ENCODE peak calls at places on chromosomes 4 and X, in five cellular contexts. One of them, this sample, is unnamed.

GRCh38 chrX:154748712-154749339 is 2.1 kb downstream of the GAB3 start:
- DNase-seq in stimulated activated CD8-positive, alpha-beta memory T cell treated with anti-CD3 and anti-CD28 coated beads, Interleukin-2, amount 100 ng/mL, for 1 hour: no peak
- DNase-seq in NB4: peak
- DNase-seq in lower leg skin: peak
- DNase-seq in left colon: no peak
- DNase-seq in this sample: peak

GRCh38 chrX:35696760-35697234 is 101.3 kb upstream of the MAGEB16 start:
- DNase-seq in stimulated activated CD8-positive, alpha-beta memory T cell treated with anti-CD3 and anti-CD28 coated beads, Interleukin-2, amount 100 ng/mL, for 1 hour: no peak
- DNase-seq in NB4: no peak
- DNase-seq in lower leg skin: no peak
- DNase-seq in left colon: no peak
- DNase-seq in this sample: no peak

GRCh38 chr4:108466936-108467902 is 153.2 kb upstream of the RPL34 start:
- DNase-seq in stimulated activated CD8-positive, alpha-beta memory T cell treated with anti-CD3 and anti-CD28 coated beads, Interleukin-2, amount 100 ng/mL, for 1 hour: no peak
- DNase-seq in NB4: no peak
- DNase-seq in lower leg skin: no peak
- DNase-seq in left colon: no peak
- DNase-seq in this sample: peak

GRCh38 chrX:104039689-104040505 is at the start of gene H2BW2:
- DNase-seq in stimulated activated CD8-positive, alpha-beta memory T cell treated with anti-CD3 and anti-CD28 coated beads, Interleukin-2, amount 100 ng/mL, for 1 hour: no peak
- DNase-seq in NB4: no peak
- DNase-seq in lower leg skin: no peak
- DNase-seq in left colon: no peak
- DNase-seq in this sample: no peak

GRCh38 chr4:8334786-8335460 is 65.4 kb downstream of the HTRA3 start:
- DNase-seq in stimulated activated CD8-positive, alpha-beta memory T cell treated with anti-CD3 and anti-CD28 coated beads, Interleukin-2, amount 100 ng/mL, for 1 hour: no peak
- DNase-seq in NB4: no peak
- DNase-seq in lower leg skin: no peak
- DNase-seq in left colon: no peak
- DNase-seq in this sample: no peak

GRCh38 chr4:159594576-159594975 is 491.7 kb downstream of the RAPGEF2 start:
- DNase-seq in stimulated activated CD8-positive, alpha-beta memory T cell treated with anti-CD3 and anti-CD28 coated beads, Interleukin-2, amount 100 ng/mL, for 1 hour: no peak
- DNase-seq in NB4: no peak
- DNase-seq in lower leg skin: no peak
- DNase-seq in left colon: no peak
- DNase-seq in this sample: no peak

GRCh38 chr4:110049951-110050925 is 137.6 kb downstream of the EGF start:
- DNase-seq in stimulated activated CD8-positive, alpha-beta memory T cell treated with anti-CD3 and anti-CD28 coated beads, Interleukin-2, amount 100 ng/mL, for 1 hour: peak
- DNase-seq in NB4: peak
- DNase-seq in lower leg skin: peak
- DNase-seq in left colon: peak
- DNase-seq in this sample: peak

GRCh38 chrX:29066516-29066915 is 479.3 kb downstream of the IL1RAPL1 start:
- DNase-seq in stimulated activated CD8-positive, alpha-beta memory T cell treated with anti-CD3 and anti-CD28 coated beads, Interleukin-2, amount 100 ng/mL, for 1 hour: no peak
- DNase-seq in NB4: no peak
- DNase-seq in lower leg skin: no peak
- DNase-seq in left colon: no peak
- DNase-seq in this sample: no peak

GRCh38 chrX:36897690-36898089 is 110.5 kb upstream of the FAM47C start:
- DNase-seq in stimulated activated CD8-positive, alpha-beta memory T cell treated with anti-CD3 and anti-CD28 coated beads, Interleukin-2, amount 100 ng/mL, for 1 hour: no peak
- DNase-seq in NB4: no peak
- DNase-seq in lower leg skin: no peak
- DNase-seq in left colon: no peak
- DNase-seq in this sample: no peak

GRCh38 chr4:83238393-83238792 is 46.2 kb downstream of the COQ2 start:
- DNase-seq in stimulated activated CD8-positive, alpha-beta memory T cell treated with anti-CD3 and anti-CD28 coated beads, Interleukin-2, amount 100 ng/mL, for 1 hour: no peak
- DNase-seq in NB4: no peak
- DNase-seq in lower leg skin: no peak
- DNase-seq in left colon: no peak
- DNase-seq in this sample: no peak

GRCh38 chrX:152020895-152021294 is 46.4 kb upstream of the GABRE start:
- DNase-seq in stimulated activated CD8-positive, alpha-beta memory T cell treated with anti-CD3 and anti-CD28 coated beads, Interleukin-2, amount 100 ng/mL, for 1 hour: no peak
- DNase-seq in NB4: no peak
- DNase-seq in lower leg skin: no peak
- DNase-seq in left colon: no peak
- DNase-seq in this sample: no peak

GRCh38 chr4:127995776-127996175 is 30.6 kb downstream of the ABHD18 start:
- DNase-seq in stimulated activated CD8-positive, alpha-beta memory T cell treated with anti-CD3 and anti-CD28 coated beads, Interleukin-2, amount 100 ng/mL, for 1 hour: no peak
- DNase-seq in NB4: no peak
- DNase-seq in lower leg skin: no peak
- DNase-seq in left colon: no peak
- DNase-seq in this sample: no peak

GRCh38 chr4:64784125-64784524 is 374.9 kb upstream of the TECRL start:
- DNase-seq in stimulated activated CD8-positive, alpha-beta memory T cell treated with anti-CD3 and anti-CD28 coated beads, Interleukin-2, amount 100 ng/mL, for 1 hour: no peak
- DNase-seq in NB4: no peak
- DNase-seq in lower leg skin: no peak
- DNase-seq in left colon: no peak
- DNase-seq in this sample: no peak

GRCh38 chr4:17561195-17561909 is 15.6 kb upstream of the LAP3 start:
- DNase-seq in stimulated activated CD8-positive, alpha-beta memory T cell treated with anti-CD3 and anti-CD28 coated beads, Interleukin-2, amount 100 ng/mL, for 1 hour: no peak
- DNase-seq in NB4: no peak
- DNase-seq in lower leg skin: no peak
- DNase-seq in left colon: no peak
- DNase-seq in this sample: no peak

GRCh38 chrX:66760648-66761047 is 121.8 kb upstream of the EDA2R start:
- DNase-seq in stimulated activated CD8-positive, alpha-beta memory T cell treated with anti-CD3 and anti-CD28 coated beads, Interleukin-2, amount 100 ng/mL, for 1 hour: no peak
- DNase-seq in NB4: peak
- DNase-seq in lower leg skin: no peak
- DNase-seq in left colon: no peak
- DNase-seq in this sample: no peak

GRCh38 chr4:110680217-110680616 is 57.3 kb upstream of the PITX2 start:
- DNase-seq in stimulated activated CD8-positive, alpha-beta memory T cell treated with anti-CD3 and anti-CD28 coated beads, Interleukin-2, amount 100 ng/mL, for 1 hour: no peak
- DNase-seq in NB4: no peak
- DNase-seq in lower leg skin: no peak
- DNase-seq in left colon: no peak
- DNase-seq in this sample: no peak

GRCh38 chrX:41734530-41734929 is 10.5 kb downstream of the GPR82 start:
- DNase-seq in stimulated activated CD8-positive, alpha-beta memory T cell treated with anti-CD3 and anti-CD28 coated beads, Interleukin-2, amount 100 ng/mL, for 1 hour: no peak
- DNase-seq in NB4: peak
- DNase-seq in lower leg skin: no peak
- DNase-seq in left colon: no peak
- DNase-seq in this sample: no peak

GRCh38 chr4:48290146-48290772 is 20.6 kb upstream of the TEC start:
- DNase-seq in stimulated activated CD8-positive, alpha-beta memory T cell treated with anti-CD3 and anti-CD28 coated beads, Interleukin-2, amount 100 ng/mL, for 1 hour: no peak
- DNase-seq in NB4: peak
- DNase-seq in lower leg skin: no peak
- DNase-seq in left colon: no peak
- DNase-seq in this sample: no peak

GRCh38 chrX:109735241-109735744 is 2.2 kb upstream of the ACSL4 start:
- DNase-seq in stimulated activated CD8-positive, alpha-beta memory T cell treated with anti-CD3 and anti-CD28 coated beads, Interleukin-2, amount 100 ng/mL, for 1 hour: no peak
- DNase-seq in NB4: no peak
- DNase-seq in lower leg skin: no peak
- DNase-seq in left colon: no peak
- DNase-seq in this sample: no peak

GRCh38 chr4:186624951-186625350 is 69.6 kb upstream of the MTNR1A start:
- DNase-seq in stimulated activated CD8-positive, alpha-beta memory T cell treated with anti-CD3 and anti-CD28 coated beads, Interleukin-2, amount 100 ng/mL, for 1 hour: no peak
- DNase-seq in NB4: no peak
- DNase-seq in lower leg skin: no peak
- DNase-seq in left colon: no peak
- DNase-seq in this sample: no peak

GRCh38 chrX:138745215-138745614 is 33.7 kb upstream of the FGF13 start:
- DNase-seq in stimulated activated CD8-positive, alpha-beta memory T cell treated with anti-CD3 and anti-CD28 coated beads, Interleukin-2, amount 100 ng/mL, for 1 hour: no peak
- DNase-seq in NB4: peak
- DNase-seq in lower leg skin: peak
- DNase-seq in left colon: no peak
- DNase-seq in this sample: no peak

GRCh38 chrX:45295587-45295986 is 94.9 kb upstream of the DIPK2B start:
- DNase-seq in stimulated activated CD8-positive, alpha-beta memory T cell treated with anti-CD3 and anti-CD28 coated beads, Interleukin-2, amount 100 ng/mL, for 1 hour: no peak
- DNase-seq in NB4: peak
- DNase-seq in lower leg skin: no peak
- DNase-seq in left colon: peak
- DNase-seq in this sample: no peak

GRCh38 chrX:120450163-120450562 is 18.9 kb downstream of the LAMP2 start:
- DNase-seq in stimulated activated CD8-positive, alpha-beta memory T cell treated with anti-CD3 and anti-CD28 coated beads, Interleukin-2, amount 100 ng/mL, for 1 hour: no peak
- DNase-seq in NB4: peak
- DNase-seq in lower leg skin: no peak
- DNase-seq in left colon: no peak
- DNase-seq in this sample: no peak

GRCh38 chr4:2757426-2757825 is 1.3 kb upstream of the TNIP2 start:
- DNase-seq in stimulated activated CD8-positive, alpha-beta memory T cell treated with anti-CD3 and anti-CD28 coated beads, Interleukin-2, amount 100 ng/mL, for 1 hour: no peak
- DNase-seq in NB4: no peak
- DNase-seq in lower leg skin: no peak
- DNase-seq in left colon: no peak
- DNase-seq in this sample: no peak

GRCh38 chr4:2767046-2767704 is 11.0 kb upstream of the TNIP2 start:
- DNase-seq in stimulated activated CD8-positive, alpha-beta memory T cell treated with anti-CD3 and anti-CD28 coated beads, Interleukin-2, amount 100 ng/mL, for 1 hour: no peak
- DNase-seq in NB4: no peak
- DNase-seq in lower leg skin: no peak
- DNase-seq in left colon: no peak
- DNase-seq in this sample: no peak

GRCh38 chrX:153999359-154000037 is 20.2 kb downstream of the IRAK1 start:
- DNase-seq in stimulated activated CD8-positive, alpha-beta memory T cell treated with anti-CD3 and anti-CD28 coated beads, Interleukin-2, amount 100 ng/mL, for 1 hour: no peak
- DNase-seq in NB4: peak
- DNase-seq in lower leg skin: no peak
- DNase-seq in left colon: no peak
- DNase-seq in this sample: no peak

GRCh38 chr4:72592076-72592475 is 23.1 kb upstream of the ADAMTS3 start:
- DNase-seq in stimulated activated CD8-positive, alpha-beta memory T cell treated with anti-CD3 and anti-CD28 coated beads, Interleukin-2, amount 100 ng/mL, for 1 hour: no peak
- DNase-seq in NB4: no peak
- DNase-seq in lower leg skin: no peak
- DNase-seq in left colon: no peak
- DNase-seq in this sample: no peak

GRCh38 chr4:124953059-124953850 is 240.7 kb upstream of the ANKRD50 start:
- DNase-seq in stimulated activated CD8-positive, alpha-beta memory T cell treated with anti-CD3 and anti-CD28 coated beads, Interleukin-2, amount 100 ng/mL, for 1 hour: no peak
- DNase-seq in NB4: no peak
- DNase-seq in lower leg skin: no peak
- DNase-seq in left colon: no peak
- DNase-seq in this sample: no peak

GRCh38 chrX:64338296-64338695 is 57.0 kb downstream of the MTMR8 start:
- DNase-seq in stimulated activated CD8-positive, alpha-beta memory T cell treated with anti-CD3 and anti-CD28 coated beads, Interleukin-2, amount 100 ng/mL, for 1 hour: no peak
- DNase-seq in NB4: no peak
- DNase-seq in lower leg skin: no peak
- DNase-seq in left colon: no peak
- DNase-seq in this sample: no peak

GRCh38 chr4:188911199-188911598 is 772.0 kb downstream of the TRIML1 start:
- DNase-seq in stimulated activated CD8-positive, alpha-beta memory T cell treated with anti-CD3 and anti-CD28 coated beads, Interleukin-2, amount 100 ng/mL, for 1 hour: no peak
- DNase-seq in NB4: no peak
- DNase-seq in lower leg skin: no peak
- DNase-seq in left colon: no peak
- DNase-seq in this sample: no peak

GRCh38 chr4:177267911-177268310 is 41.8 kb upstream of the NEIL3 start:
- DNase-seq in stimulated activated CD8-positive, alpha-beta memory T cell treated with anti-CD3 and anti-CD28 coated beads, Interleukin-2, amount 100 ng/mL, for 1 hour: no peak
- DNase-seq in NB4: peak
- DNase-seq in lower leg skin: no peak
- DNase-seq in left colon: no peak
- DNase-seq in this sample: no peak

GRCh38 chr4:176792348-176793059 is at the start of gene VEGFC:
- DNase-seq in stimulated activated CD8-positive, alpha-beta memory T cell treated with anti-CD3 and anti-CD28 coated beads, Interleukin-2, amount 100 ng/mL, for 1 hour: no peak
- DNase-seq in NB4: peak
- DNase-seq in lower leg skin: peak
- DNase-seq in left colon: peak
- DNase-seq in this sample: peak

GRCh38 chr4:68466185-68466584 is 18.9 kb downstream of the TMPRSS11E start:
- DNase-seq in stimulated activated CD8-positive, alpha-beta memory T cell treated with anti-CD3 and anti-CD28 coated beads, Interleukin-2, amount 100 ng/mL, for 1 hour: no peak
- DNase-seq in NB4: no peak
- DNase-seq in lower leg skin: no peak
- DNase-seq in left colon: no peak
- DNase-seq in this sample: no peak